ENCODE peak calls at places on chromosomes 12 and 14, in eight cellular contexts. One of them, this sample, is unnamed.
A peak's percentile ranks its signal among the peaks of the same experiment; 100 is the strongest.

GRCh38 chr12:120466560-120467315 is 2.8 kb downstream of the SRSF9 start:
- DNase-seq in IMR-90: peak; percentile 45
- DNase-seq in stomach: peak; percentile 48
- DNase-seq in A673: peak; percentile 68
- DNase-seq in heart right ventricle: no peak
- DNase-seq in upper lobe of right lung: no peak
- DNase-seq in brain microvascular endothelial cell: peak; percentile 39
- DNase-seq in iPS DF 6.9: no peak
- DNase-seq in this sample: peak; percentile 13

GRCh38 chr12:65823481-65824313 is 586 bp upstream of the HMGA2 start:
- DNase-seq in IMR-90: peak; percentile 58
- DNase-seq in stomach: peak; percentile 70
- DNase-seq in A673: peak; percentile 92
- DNase-seq in heart right ventricle: peak; percentile 27
- DNase-seq in upper lobe of right lung: peak; percentile 69
- DNase-seq in brain microvascular endothelial cell: peak; percentile 58
- DNase-seq in iPS DF 6.9: no peak
- DNase-seq in this sample: peak; percentile 73

GRCh38 chr14:53932966-53933365 is 23.7 kb downstream of the BMP4 start:
- DNase-seq in IMR-90: no peak
- DNase-seq in stomach: no peak
- DNase-seq in A673: no peak
- DNase-seq in heart right ventricle: no peak
- DNase-seq in upper lobe of right lung: no peak
- DNase-seq in brain microvascular endothelial cell: no peak
- DNase-seq in iPS DF 6.9: no peak
- DNase-seq in this sample: no peak

GRCh38 chr14:77140343-77140936 is 1.2 kb downstream of the ZDHHC22 start:
- DNase-seq in IMR-90: no peak
- DNase-seq in stomach: no peak
- DNase-seq in A673: peak; percentile 50
- DNase-seq in heart right ventricle: no peak
- DNase-seq in upper lobe of right lung: no peak
- DNase-seq in brain microvascular endothelial cell: no peak
- DNase-seq in iPS DF 6.9: no peak
- DNase-seq in this sample: no peak

GRCh38 chr12:57756406-57757341 is 1.8 kb downstream of the MARCHF9 start:
- DNase-seq in IMR-90: no peak
- DNase-seq in stomach: peak; percentile 59
- DNase-seq in A673: no peak
- DNase-seq in heart right ventricle: peak; percentile 47
- DNase-seq in upper lobe of right lung: peak; percentile 82
- DNase-seq in brain microvascular endothelial cell: no peak
- DNase-seq in iPS DF 6.9: no peak
- DNase-seq in this sample: peak; percentile 59

GRCh38 chr14:78767436-78767835 is 597.3 kb downstream of the NRXN3 start:
- DNase-seq in IMR-90: no peak
- DNase-seq in stomach: no peak
- DNase-seq in A673: no peak
- DNase-seq in heart right ventricle: no peak
- DNase-seq in upper lobe of right lung: no peak
- DNase-seq in brain microvascular endothelial cell: no peak
- DNase-seq in iPS DF 6.9: no peak
- DNase-seq in this sample: no peak

GRCh38 chr12:26623136-26623535 is 209.9 kb downstream of the ITPR2 start:
- DNase-seq in IMR-90: no peak
- DNase-seq in stomach: no peak
- DNase-seq in A673: no peak
- DNase-seq in heart right ventricle: no peak
- DNase-seq in upper lobe of right lung: no peak
- DNase-seq in brain microvascular endothelial cell: no peak
- DNase-seq in iPS DF 6.9: no peak
- DNase-seq in this sample: no peak

GRCh38 chr12:38540156-38540555 is 223.6 kb downstream of the ALG10B start:
- DNase-seq in IMR-90: no peak
- DNase-seq in stomach: no peak
- DNase-seq in A673: no peak
- DNase-seq in heart right ventricle: no peak
- DNase-seq in upper lobe of right lung: no peak
- DNase-seq in brain microvascular endothelial cell: no peak
- DNase-seq in iPS DF 6.9: no peak
- DNase-seq in this sample: no peak

GRCh38 chr14:102759416-102759815 is 17.8 kb upstream of the TRAF3 start:
- DNase-seq in IMR-90: no peak
- DNase-seq in stomach: no peak
- DNase-seq in A673: peak; percentile 54
- DNase-seq in heart right ventricle: no peak
- DNase-seq in upper lobe of right lung: no peak
- DNase-seq in brain microvascular endothelial cell: no peak
- DNase-seq in iPS DF 6.9: no peak
- DNase-seq in this sample: no peak

GRCh38 chr12:112842441-112842840 is 50.9 kb downstream of the RPH3A start:
- DNase-seq in IMR-90: no peak
- DNase-seq in stomach: no peak
- DNase-seq in A673: no peak
- DNase-seq in heart right ventricle: no peak
- DNase-seq in upper lobe of right lung: no peak
- DNase-seq in brain microvascular endothelial cell: no peak
- DNase-seq in iPS DF 6.9: no peak
- DNase-seq in this sample: no peak

GRCh38 chr14:91714805-91715204 is 17.1 kb downstream of the CATSPERB start:
- DNase-seq in IMR-90: no peak
- DNase-seq in stomach: no peak
- DNase-seq in A673: no peak
- DNase-seq in heart right ventricle: no peak
- DNase-seq in upper lobe of right lung: no peak
- DNase-seq in brain microvascular endothelial cell: no peak
- DNase-seq in iPS DF 6.9: no peak
- DNase-seq in this sample: no peak

GRCh38 chr12:69570545-69571399 is 14.5 kb upstream of the CCT2 start:
- DNase-seq in IMR-90: peak; percentile 69
- DNase-seq in stomach: peak; percentile 49
- DNase-seq in A673: peak; percentile 73
- DNase-seq in heart right ventricle: no peak
- DNase-seq in upper lobe of right lung: no peak
- DNase-seq in brain microvascular endothelial cell: peak; percentile 64
- DNase-seq in iPS DF 6.9: peak; percentile 29
- DNase-seq in this sample: peak; percentile 46

GRCh38 chr12:45216297-45216982 is 545 bp downstream of the ANO6 start:
- DNase-seq in IMR-90: peak; percentile 49
- DNase-seq in stomach: peak; percentile 42
- DNase-seq in A673: peak; percentile 71
- DNase-seq in heart right ventricle: peak; percentile 58
- DNase-seq in upper lobe of right lung: peak; percentile 81
- DNase-seq in brain microvascular endothelial cell: peak; percentile 24
- DNase-seq in iPS DF 6.9: no peak
- DNase-seq in this sample: peak; percentile 56

GRCh38 chr12:78698747-78699146 is 165.8 kb upstream of the SYT1 start:
- DNase-seq in IMR-90: peak; percentile 39
- DNase-seq in stomach: no peak
- DNase-seq in A673: no peak
- DNase-seq in heart right ventricle: no peak
- DNase-seq in upper lobe of right lung: no peak
- DNase-seq in brain microvascular endothelial cell: peak; percentile 59
- DNase-seq in iPS DF 6.9: no peak
- DNase-seq in this sample: no peak

GRCh38 chr12:25759752-25760151 is 198.7 kb upstream of the RASSF8 start:
- DNase-seq in IMR-90: peak; percentile 25
- DNase-seq in stomach: no peak
- DNase-seq in A673: no peak
- DNase-seq in heart right ventricle: no peak
- DNase-seq in upper lobe of right lung: no peak
- DNase-seq in brain microvascular endothelial cell: no peak
- DNase-seq in iPS DF 6.9: no peak
- DNase-seq in this sample: no peak

GRCh38 chr14:59342516-59343484 is 122.4 kb downstream of the GPR135 start:
- DNase-seq in IMR-90: no peak
- DNase-seq in stomach: no peak
- DNase-seq in A673: no peak
- DNase-seq in heart right ventricle: peak; percentile 38
- DNase-seq in upper lobe of right lung: no peak
- DNase-seq in brain microvascular endothelial cell: no peak
- DNase-seq in iPS DF 6.9: no peak
- DNase-seq in this sample: no peak

GRCh38 chr12:110424237-110424636 is 20.7 kb upstream of the ANAPC7 start:
- DNase-seq in IMR-90: no peak
- DNase-seq in stomach: no peak
- DNase-seq in A673: no peak
- DNase-seq in heart right ventricle: no peak
- DNase-seq in upper lobe of right lung: no peak
- DNase-seq in brain microvascular endothelial cell: no peak
- DNase-seq in iPS DF 6.9: peak; percentile 9
- DNase-seq in this sample: no peak

GRCh38 chr12:112839386-112839972 is 47.9 kb downstream of the RPH3A start:
- DNase-seq in IMR-90: peak; percentile 47
- DNase-seq in stomach: no peak
- DNase-seq in A673: no peak
- DNase-seq in heart right ventricle: no peak
- DNase-seq in upper lobe of right lung: no peak
- DNase-seq in brain microvascular endothelial cell: peak; percentile 82
- DNase-seq in iPS DF 6.9: no peak
- DNase-seq in this sample: no peak

GRCh38 chr12:76249501-76249900 is 98.7 kb downstream of the BBS10 start:
- DNase-seq in IMR-90: no peak
- DNase-seq in stomach: no peak
- DNase-seq in A673: no peak
- DNase-seq in heart right ventricle: no peak
- DNase-seq in upper lobe of right lung: no peak
- DNase-seq in brain microvascular endothelial cell: no peak
- DNase-seq in iPS DF 6.9: no peak
- DNase-seq in this sample: no peak

GRCh38 chr14:38291681-38292459 is 36.0 kb upstream of the CLEC14A start:
- DNase-seq in IMR-90: peak; percentile 34
- DNase-seq in stomach: no peak
- DNase-seq in A673: no peak
- DNase-seq in heart right ventricle: no peak
- DNase-seq in upper lobe of right lung: no peak
- DNase-seq in brain microvascular endothelial cell: no peak
- DNase-seq in iPS DF 6.9: no peak
- DNase-seq in this sample: no peak

GRCh38 chr12:122982494-122982850 is 2.0 kb downstream of the ARL6IP4 start:
- DNase-seq in IMR-90: no peak
- DNase-seq in stomach: no peak
- DNase-seq in A673: no peak
- DNase-seq in heart right ventricle: no peak
- DNase-seq in upper lobe of right lung: no peak
- DNase-seq in brain microvascular endothelial cell: no peak
- DNase-seq in iPS DF 6.9: no peak
- DNase-seq in this sample: no peak

GRCh38 chr12:31685801-31686200 is 26.3 kb downstream of the ETFBKMT start:
- DNase-seq in IMR-90: no peak
- DNase-seq in stomach: no peak
- DNase-seq in A673: no peak
- DNase-seq in heart right ventricle: no peak
- DNase-seq in upper lobe of right lung: no peak
- DNase-seq in brain microvascular endothelial cell: no peak
- DNase-seq in iPS DF 6.9: no peak
- DNase-seq in this sample: no peak

GRCh38 chr12:31687101-31687527 is 27.6 kb downstream of the ETFBKMT start:
- DNase-seq in IMR-90: no peak
- DNase-seq in stomach: no peak
- DNase-seq in A673: no peak
- DNase-seq in heart right ventricle: no peak
- DNase-seq in upper lobe of right lung: no peak
- DNase-seq in brain microvascular endothelial cell: no peak
- DNase-seq in iPS DF 6.9: no peak
- DNase-seq in this sample: no peak

GRCh38 chr12:31682136-31682962 is 22.9 kb downstream of the ETFBKMT start:
- DNase-seq in IMR-90: peak; percentile 82
- DNase-seq in stomach: peak; percentile 57
- DNase-seq in A673: peak; percentile 96
- DNase-seq in heart right ventricle: peak; percentile 17
- DNase-seq in upper lobe of right lung: no peak
- DNase-seq in brain microvascular endothelial cell: peak; percentile 86
- DNase-seq in iPS DF 6.9: peak; percentile 91
- DNase-seq in this sample: peak; percentile 70
- H3K27ac ChIP-seq in IMR-90: no peak overlapping the region
- H3K27ac ChIP-seq in stomach: no peak overlapping the region
- H3K27ac ChIP-seq in A673: peak overlapping the region; percentile 15
- H3K27ac ChIP-seq in heart right ventricle: no peak overlapping the region
- H3K27ac ChIP-seq in upper lobe of right lung: no peak overlapping the region
- H3K27ac ChIP-seq in brain microvascular endothelial cell: no peak overlapping the region
- H3K27ac ChIP-seq in iPS DF 6.9: no peak overlapping the region
- H3K27ac ChIP-seq in this sample: no peak overlapping the region

DNA sequence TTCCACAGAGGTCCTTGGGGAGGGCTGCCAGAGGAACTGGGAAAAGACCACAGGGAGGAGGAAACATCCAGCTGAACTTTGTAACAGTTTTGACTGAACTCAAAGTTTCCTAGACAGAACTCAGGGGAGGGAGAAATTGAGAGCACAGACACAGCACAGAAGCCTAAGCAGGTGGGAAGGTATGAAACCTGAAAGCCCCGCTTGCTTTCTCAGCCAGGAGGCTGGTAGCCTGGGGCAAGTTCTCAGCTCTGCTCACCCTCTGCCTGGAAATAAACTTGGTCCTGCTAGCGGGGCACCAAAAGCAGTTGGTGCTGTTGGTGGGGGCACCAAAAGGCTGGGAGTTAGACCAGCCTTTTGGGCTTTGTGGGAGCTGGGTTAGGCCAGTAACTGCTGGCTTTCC is 25.9 kb upstream of the OR4E1 start:
- DNase-seq in IMR-90: no peak
- DNase-seq in stomach: no peak
- DNase-seq in A673: no peak
- DNase-seq in heart right ventricle: no peak
- DNase-seq in upper lobe of right lung: no peak
- DNase-seq in brain microvascular endothelial cell: no peak
- DNase-seq in iPS DF 6.9: no peak
- DNase-seq in this sample: no peak
- H3K27ac ChIP-seq in IMR-90: no peak overlapping the region
- H3K27ac ChIP-seq in stomach: no peak overlapping the region
- H3K27ac ChIP-seq in A673: no peak overlapping the region
- H3K27ac ChIP-seq in heart right ventricle: no peak overlapping the region
- H3K27ac ChIP-seq in upper lobe of right lung: no peak overlapping the region
- H3K27ac ChIP-seq in brain microvascular endothelial cell: no peak overlapping the region
- H3K27ac ChIP-seq in iPS DF 6.9: no peak overlapping the region
- H3K27ac ChIP-seq in this sample: peak overlapping the region; percentile 61

DNA sequence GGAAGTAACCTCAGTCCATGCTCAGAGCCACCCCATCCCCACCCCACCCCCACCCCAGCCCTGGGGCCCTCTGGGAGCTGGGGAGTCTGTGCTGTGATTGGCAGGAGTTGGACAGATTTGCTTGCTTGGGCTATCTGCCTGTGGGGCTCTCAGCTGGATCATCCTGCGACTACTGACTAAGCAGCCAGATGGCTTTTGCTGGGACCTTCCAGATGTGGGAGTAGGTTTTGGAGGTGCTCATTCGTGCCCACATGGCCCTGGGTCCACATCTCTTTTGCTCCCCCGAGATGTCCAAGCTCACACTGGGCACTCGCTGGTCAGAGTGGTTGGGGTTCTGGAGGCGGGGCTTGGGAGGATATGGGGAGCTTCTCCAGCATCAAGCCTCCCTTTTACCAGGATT is 138.9 kb downstream of the TSPAN9 start:
- DNase-seq in IMR-90: peak; percentile 23
- DNase-seq in stomach: no peak
- DNase-seq in A673: peak; percentile 41
- DNase-seq in heart right ventricle: no peak
- DNase-seq in upper lobe of right lung: no peak
- DNase-seq in brain microvascular endothelial cell: no peak
- DNase-seq in iPS DF 6.9: no peak
- DNase-seq in this sample: no peak
- H3K27ac ChIP-seq in IMR-90: no peak overlapping the region
- H3K27ac ChIP-seq in stomach: peak overlapping the region; percentile 76
- H3K27ac ChIP-seq in A673: peak overlapping the region; percentile 68
- H3K27ac ChIP-seq in heart right ventricle: peak overlapping the region; percentile 92
- H3K27ac ChIP-seq in upper lobe of right lung: no peak overlapping the region
- H3K27ac ChIP-seq in brain microvascular endothelial cell: no peak overlapping the region
- H3K27ac ChIP-seq in iPS DF 6.9: no peak overlapping the region
- H3K27ac ChIP-seq in this sample: no peak overlapping the region

GRCh38 chr12:83040339-83040738 is 353.6 kb downstream of the TMTC2 start:
- DNase-seq in IMR-90: no peak
- DNase-seq in stomach: no peak
- DNase-seq in A673: peak; percentile 31
- DNase-seq in heart right ventricle: no peak
- DNase-seq in upper lobe of right lung: no peak
- DNase-seq in brain microvascular endothelial cell: no peak
- DNase-seq in iPS DF 6.9: no peak
- DNase-seq in this sample: no peak
- H3K27ac ChIP-seq in IMR-90: no peak overlapping the region
- H3K27ac ChIP-seq in stomach: no peak overlapping the region
- H3K27ac ChIP-seq in A673: no peak overlapping the region
- H3K27ac ChIP-seq in heart right ventricle: no peak overlapping the region
- H3K27ac ChIP-seq in upper lobe of right lung: no peak overlapping the region
- H3K27ac ChIP-seq in brain microvascular endothelial cell: no peak overlapping the region
- H3K27ac ChIP-seq in iPS DF 6.9: no peak overlapping the region
- H3K27ac ChIP-seq in this sample: peak overlapping the region; percentile 29

This sample was measured in transverse colon.